ENCODE peak calls at places on chromosomes 4 and X, in four cellular contexts. One of them, this sample, is unnamed.
A peak's percentile ranks its signal among the peaks of the same experiment; 100 is the strongest.

GRCh38 chrX:331145-331771 is 12.7 kb upstream of the GTPBP6 start:
- DNase-seq in A549: no peak
- DNase-seq in HepG2: no peak
- DNase-seq in H1: no peak
- DNase-seq in this sample: no peak

GRCh38 chr4:109648266-109648996 is 54.8 kb downstream of the CASP6 start:
- DNase-seq in A549: no peak
- DNase-seq in HepG2: no peak
- DNase-seq in H1: no peak
- DNase-seq in this sample: no peak

GRCh38 chrX:23699636-23700194 is 32.4 kb downstream of the PRDX4 start:
- DNase-seq in A549: no peak
- DNase-seq in HepG2: no peak
- DNase-seq in H1: no peak
- DNase-seq in this sample: peak; percentile 74

GRCh38 chr4:26050212-26050643 is 136.2 kb downstream of the SMIM20 start:
- DNase-seq in A549: no peak
- DNase-seq in HepG2: no peak
- DNase-seq in H1: no peak
- DNase-seq in this sample: no peak

GRCh38 chrX:39652336-39652735 is 445.4 kb downstream of the BCOR start:
- DNase-seq in A549: peak; percentile 25
- DNase-seq in HepG2: no peak
- DNase-seq in H1: no peak
- DNase-seq in this sample: peak; percentile 45

GRCh38 chr4:168587326-168588125 is 90.7 kb downstream of the PALLD start:
- DNase-seq in A549: peak; percentile 38
- DNase-seq in HepG2: no peak
- DNase-seq in H1: no peak
- DNase-seq in this sample: no peak

GRCh38 chr4:109739547-109739946 is 9.7 kb upstream of the PLA2G12A start:
- DNase-seq in A549: no peak
- DNase-seq in HepG2: no peak
- DNase-seq in H1: no peak
- DNase-seq in this sample: no peak

GRCh38 chrX:41946230-41946629 is 22.9 kb upstream of the CASK start:
- DNase-seq in A549: no peak
- DNase-seq in HepG2: no peak
- DNase-seq in H1: no peak
- DNase-seq in this sample: no peak

GRCh38 chr4:151862766-151863165 is 102.0 kb upstream of the GATB start:
- DNase-seq in A549: no peak
- DNase-seq in HepG2: no peak
- DNase-seq in H1: no peak
- DNase-seq in this sample: no peak

GRCh38 chrX:154600962-154601374 is 16.0 kb downstream of the CTAG1A start:
- DNase-seq in A549: no peak
- DNase-seq in HepG2: no peak
- DNase-seq in H1: no peak
- DNase-seq in this sample: no peak

GRCh38 chr4:23516719-23517118 is 373.1 kb downstream of the PPARGC1A start:
- DNase-seq in A549: no peak
- DNase-seq in HepG2: no peak
- DNase-seq in H1: no peak
- DNase-seq in this sample: no peak

GRCh38 chr4:154490589-154491340 is 834 bp downstream of the DCHS2 start:
- DNase-seq in A549: peak; percentile 17
- DNase-seq in HepG2: no peak
- DNase-seq in H1: no peak
- DNase-seq in this sample: no peak

GRCh38 chr4:95107635-95108034 is 349.9 kb downstream of the BMPR1B start:
- DNase-seq in A549: no peak
- DNase-seq in HepG2: peak; percentile 24
- DNase-seq in H1: no peak
- DNase-seq in this sample: no peak

GRCh38 chr4:25500626-25501318 is 123.7 kb downstream of the ANAPC4 start:
- DNase-seq in A549: no peak
- DNase-seq in HepG2: no peak
- DNase-seq in H1: no peak
- DNase-seq in this sample: no peak

GRCh38 chr4:89125901-89126435 is 14.6 kb downstream of the TIGD2 start:
- DNase-seq in A549: no peak
- DNase-seq in HepG2: no peak
- DNase-seq in H1: no peak
- DNase-seq in this sample: no peak

GRCh38 chr4:39616651-39617050 is 22.0 kb downstream of the SMIM14 start:
- DNase-seq in A549: no peak
- DNase-seq in HepG2: no peak
- DNase-seq in H1: no peak
- DNase-seq in this sample: no peak

GRCh38 chr4:38132843-38133662 is 172.9 kb downstream of the PTTG2 start:
- DNase-seq in A549: no peak
- DNase-seq in HepG2: peak; percentile 100
- DNase-seq in H1: no peak
- DNase-seq in this sample: no peak

GRCh38 chr4:27861381-27861787 is 1000.7 kb downstream of the STIM2 start:
- DNase-seq in A549: no peak
- DNase-seq in HepG2: peak; percentile 25
- DNase-seq in H1: peak; percentile 25
- DNase-seq in this sample: no peak

DNA sequence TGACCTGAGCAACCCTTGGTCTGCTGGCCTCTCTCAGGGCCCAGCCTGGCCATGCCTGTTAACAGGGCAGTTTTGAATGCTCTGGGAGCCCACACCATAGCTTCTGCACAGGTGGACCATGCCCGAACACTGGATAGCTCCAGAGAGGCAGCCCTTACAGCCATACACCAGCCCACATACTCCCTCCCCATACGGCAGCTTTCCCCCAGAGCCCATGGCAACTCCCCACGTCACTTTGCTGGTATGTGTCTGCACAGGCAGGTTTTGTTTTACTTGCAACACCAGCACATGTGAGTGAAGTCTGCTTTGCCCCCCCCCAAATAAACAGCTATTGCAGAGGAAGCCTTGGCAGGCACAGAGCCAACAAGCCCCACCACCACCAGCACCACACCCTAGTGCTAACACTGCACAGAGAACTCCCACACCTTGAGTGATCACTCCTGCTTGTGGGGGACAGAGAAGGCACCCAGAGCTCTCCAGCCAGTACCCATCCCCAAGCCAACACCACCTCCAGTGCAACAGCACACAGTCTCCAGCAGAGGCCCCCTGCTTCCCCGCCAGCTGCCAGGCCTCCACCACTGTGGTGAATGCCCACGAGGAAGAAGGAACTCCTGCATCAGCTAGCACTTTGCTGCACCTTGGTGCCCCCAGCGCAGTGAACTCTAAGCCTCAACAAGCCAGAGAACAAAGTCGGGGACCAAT is 87.3 kb downstream of the STPG2 start:
- DNase-seq in A549: no peak
- DNase-seq in HepG2: no peak
- DNase-seq in H1: no peak
- DNase-seq in this sample: no peak
- TF ChIP-seq JUN in A549: no peak
- TF ChIP-seq JUN in HepG2: no peak
- TF ChIP-seq JUN in H1: no peak
- TF ChIP-seq JUN in this sample: no peak

DNA sequence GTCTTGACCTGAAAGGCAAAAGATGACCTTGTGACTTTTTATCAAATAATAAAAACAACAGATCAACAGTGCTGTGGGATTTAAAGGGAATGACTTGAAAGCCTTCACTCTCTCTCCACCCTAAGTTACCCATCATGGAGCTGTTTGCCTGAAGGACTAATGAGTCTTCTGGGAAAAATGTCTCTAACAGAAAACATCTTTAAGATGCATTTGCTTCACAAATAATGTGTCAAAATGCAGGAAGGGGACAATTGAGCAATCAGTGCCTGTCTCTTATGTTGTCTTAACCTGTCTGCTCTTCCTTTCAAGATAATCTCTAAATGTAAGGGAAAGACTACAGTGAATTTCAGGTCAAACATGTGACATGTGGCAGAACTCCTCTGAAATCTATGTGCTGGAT is 766.6 kb downstream of the PDHA2 start:
- DNase-seq in A549: no peak
- DNase-seq in HepG2: no peak
- DNase-seq in H1: no peak
- DNase-seq in this sample: no peak
- TF ChIP-seq EP300 in A549: no peak
- TF ChIP-seq EP300 in HepG2: no peak
- TF ChIP-seq EP300 in H1: no peak
- TF ChIP-seq EP300 in this sample: no peak

DNA sequence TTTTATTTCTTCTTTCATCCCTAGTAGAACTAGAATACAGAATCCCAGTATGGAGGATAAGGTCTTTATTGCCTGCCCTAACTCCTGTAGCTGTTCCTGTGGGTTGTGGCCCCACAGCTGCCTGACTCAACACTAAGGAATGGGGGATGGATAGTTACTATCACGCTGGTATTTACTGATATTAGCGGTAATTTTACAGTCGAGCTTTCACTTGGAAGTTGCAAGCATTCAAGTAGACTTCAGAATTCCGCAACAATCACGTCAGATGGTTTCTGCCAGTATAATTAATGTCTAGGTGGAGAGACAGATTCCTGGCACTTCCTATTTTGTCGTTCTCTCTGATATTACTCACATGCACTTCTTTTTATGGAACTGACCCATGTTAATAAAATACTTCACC is 489.8 kb downstream of the PABPC4L start:
- DNase-seq in A549: peak; percentile 0
- DNase-seq in HepG2: no peak
- DNase-seq in H1: no peak
- DNase-seq in this sample: no peak
- TF ChIP-seq JUN in A549: no peak
- TF ChIP-seq JUN in HepG2: no peak
- TF ChIP-seq JUN in H1: no peak
- TF ChIP-seq JUN in this sample: no peak

GRCh38 chr4:2458546-2459491 is 10.1 kb upstream of the RNF4 start:
- DNase-seq in A549: no peak
- DNase-seq in HepG2: no peak
- DNase-seq in H1: no peak
- DNase-seq in this sample: no peak
- TF ChIP-seq EP300 in A549: no peak
- TF ChIP-seq EP300 in HepG2: no peak
- TF ChIP-seq EP300 in H1: no peak
- TF ChIP-seq EP300 in this sample: no peak